ENCODE peak calls at places on chromosomes 1 and 21, in eight cellular contexts. J is kidney, O is thoracic aorta, P is sigmoid colon, I is right lobe of liver, C is coronary artery, V is tibial artery, D is right cardiac atrium. B is an unnamed sample.

GRCh38 chr1:240539700-240540414 is 72.1 kb downstream of the GREM2 start:
- DNase-seq in J (no peak), O (no peak), P (no peak), I (no peak), C (no peak), V (no peak), D (no peak), B (no peak)

GRCh38 chr1:20829946-20830345 is 42.8 kb upstream of the HP1BP3 start:
- DNase-seq in J (no peak), O (no peak), P (no peak), I (no peak), C (no peak), V (no peak), D (no peak), B (no peak)

GRCh38 chr1:56967900-56968832 is 2.4 kb upstream of the C8B start:
- DNase-seq in J (no peak), O (no peak), P (no peak), I (peak; percentile 78), C (no peak), V (no peak), D (peak; percentile 16), B (no peak)

GRCh38 chr1:157209514-157209913 is 71.3 kb upstream of the ETV3 start:
- DNase-seq in J (no peak), O (no peak), P (no peak), I (no peak), C (no peak), V (no peak), D (no peak), B (no peak)

GRCh38 chr1:207781312-207781711 is 29.5 kb downstream of the CD46 start:
- DNase-seq in J (no peak), O (no peak), P (no peak), I (no peak), C (no peak), V (no peak), D (no peak), B (no peak)

GRCh38 chr1:174742805-174743653 is 256.7 kb upstream of the CACYBP start:
- DNase-seq in J (no peak), O (no peak), P (no peak), I (no peak), C (no peak), V (no peak), D (no peak), B (no peak)

GRCh38 chr1:34460193-34460592 is 283.5 kb downstream of the C1orf94 start:
- DNase-seq in J (no peak), O (no peak), P (no peak), I (peak; percentile 29), C (peak; percentile 47), V (no peak), D (peak; percentile 16), B (peak; percentile 44)

GRCh38 chr1:189787201-189787600 is 690.5 kb downstream of the BRINP3 start:
- DNase-seq in J (no peak), O (no peak), P (no peak), I (no peak), C (no peak), V (no peak), D (no peak), B (no peak)

GRCh38 chr21:42317826-42318746 is 2.9 kb upstream of the TFF3 start:
- DNase-seq in J (peak; percentile 53), O (no peak), P (peak; percentile 45), I (no peak), C (peak; percentile 71), V (no peak), D (no peak), B (no peak)

GRCh38 chr1:34865981-34866761 is 6.6 kb upstream of the SMIM12 start:
- DNase-seq in J (peak; percentile 93), O (peak; percentile 54), P (peak; percentile 91), I (peak; percentile 84), C (peak; percentile 88), V (peak; percentile 77), D (peak; percentile 87), B (peak; percentile 91)

GRCh38 chr1:116504308-116505156 is 66.3 kb downstream of the CD58 start:
- DNase-seq in J (peak; percentile 84), O (peak; percentile 50), P (peak; percentile 82), I (peak; percentile 69), C (no peak), V (peak; percentile 78), D (peak; percentile 74), B (peak; percentile 79)

DNA sequence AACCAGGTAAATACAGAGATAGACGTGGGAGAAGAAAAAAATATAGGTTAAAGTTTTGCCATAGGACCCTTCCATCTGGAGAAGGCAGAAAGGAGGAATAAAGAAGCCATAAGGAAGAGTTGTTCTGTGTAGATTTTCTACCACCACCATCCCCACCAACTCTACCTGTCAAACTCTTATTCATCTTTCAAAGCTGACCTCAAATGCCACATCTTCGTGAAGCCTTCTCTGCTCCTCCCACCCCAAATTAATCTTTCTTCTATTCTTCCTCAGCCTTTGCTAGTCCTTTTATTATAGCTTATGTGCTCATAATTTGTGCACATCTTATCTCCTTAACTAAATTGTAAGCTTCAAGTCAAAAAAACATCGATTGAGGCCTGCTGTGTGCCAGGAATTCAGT is 1.3 kb upstream of the NECTIN4 start:
- DNase-seq in J (no peak), O (no peak), P (no peak), I (no peak), C (no peak), V (no peak), D (no peak), B (no peak)
- H3K27ac ChIP-seq in J (no peak overlapping the region), O (no peak overlapping the region), P (no peak overlapping the region), I (no peak overlapping the region), C (no peak overlapping the region), V (no peak overlapping the region), D (no peak overlapping the region), B (no peak overlapping the region)

GRCh38 chr1:164932580-164932979 is 373.6 kb downstream of the PBX1 start:
- DNase-seq in J (no peak), O (no peak), P (no peak), I (no peak), C (no peak), V (no peak), D (no peak), B (no peak)
- H3K27ac ChIP-seq in J (no peak overlapping the region), O (no peak overlapping the region), P (no peak overlapping the region), I (no peak overlapping the region), C (no peak overlapping the region), V (no peak overlapping the region), D (no peak overlapping the region), B (no peak overlapping the region)

DNA sequence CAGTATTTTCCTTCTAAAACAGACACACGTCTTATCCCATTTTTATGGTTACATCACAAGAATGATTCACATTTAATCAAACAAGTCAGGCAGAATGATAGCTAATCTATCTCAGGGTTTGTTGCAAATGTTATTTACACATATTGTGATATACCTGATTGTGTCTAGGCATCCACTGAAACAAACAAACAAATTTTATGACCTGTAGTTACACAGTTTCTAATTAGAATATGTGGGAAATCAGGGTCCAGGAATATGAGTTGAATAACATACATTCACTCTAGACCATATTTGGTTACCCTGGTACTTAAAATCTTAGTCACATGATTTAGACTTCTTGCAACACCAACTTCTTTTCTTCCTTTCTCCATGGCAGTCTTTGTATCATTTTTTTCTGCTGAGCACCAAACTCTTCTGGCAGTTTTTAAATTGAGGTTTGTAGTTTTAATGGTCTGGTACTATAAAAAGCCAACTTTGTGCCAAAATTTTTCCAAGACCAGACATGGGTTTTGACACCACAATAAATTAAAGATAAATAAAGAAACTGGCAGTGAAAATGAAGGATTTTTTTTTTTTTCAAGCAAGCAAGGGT is 108.2 kb downstream of the NFIA start:
- DNase-seq in J (no peak), O (no peak), P (no peak), I (no peak), C (no peak), V (no peak), D (no peak), B (no peak)
- H3K27ac ChIP-seq in J (no peak overlapping the region), O (peak overlapping the region; percentile 88), P (peak overlapping the region; percentile 47), I (no peak overlapping the region), C (no peak overlapping the region), V (peak overlapping the region; percentile 72), D (no peak overlapping the region), B (no peak overlapping the region)

GRCh38 chr21:31141389-31142021 is 103.2 kb upstream of the KRTAP19-8 start:
- DNase-seq in J (no peak), O (no peak), P (no peak), I (no peak), C (no peak), V (no peak), D (no peak), B (no peak)

GRCh38 chr21:31140025-31140424 is 101.7 kb upstream of the KRTAP19-8 start:
- DNase-seq in J (no peak), O (no peak), P (no peak), I (no peak), C (no peak), V (no peak), D (no peak), B (no peak)

GRCh38 chr21:31143021-31143420 is 104.7 kb upstream of the KRTAP19-8 start:
- DNase-seq in J (no peak), O (no peak), P (no peak), I (no peak), C (no peak), V (no peak), D (no peak), B (no peak)

GRCh38 chr21:31142600-31142999 is 104.3 kb upstream of the KRTAP19-8 start:
- DNase-seq in J (no peak), O (no peak), P (no peak), I (no peak), C (no peak), V (no peak), D (no peak), B (no peak)

DNA sequence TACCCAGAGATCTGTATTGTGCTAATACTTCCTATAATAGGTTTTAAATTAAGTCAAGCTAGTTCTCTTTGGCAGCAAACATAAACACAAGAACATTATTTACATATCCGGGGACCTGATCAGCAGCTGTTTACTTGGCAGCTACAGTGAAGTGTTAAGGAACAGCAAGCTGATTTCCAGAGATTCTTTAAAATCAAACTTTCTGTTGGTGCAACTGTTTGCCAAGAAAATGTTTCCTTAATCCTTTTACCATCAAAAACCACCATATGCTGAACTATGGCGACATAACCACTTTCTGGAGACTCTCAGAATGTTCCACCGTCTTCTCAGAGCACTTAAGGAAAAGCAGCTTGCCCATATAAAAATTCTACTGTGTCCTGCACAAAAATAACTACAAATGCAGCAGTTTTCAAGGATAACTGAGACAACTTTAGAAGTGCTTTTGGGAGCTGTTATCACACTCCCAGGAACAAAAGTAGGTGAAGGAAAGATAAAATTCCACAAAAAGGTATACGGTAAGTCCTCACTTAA is 107.1 kb upstream of the KRTAP19-8 start:
- DNase-seq in J (no peak), O (no peak), P (no peak), I (no peak), C (no peak), V (no peak), D (no peak), B (no peak)
- H3K27ac ChIP-seq in J (no peak overlapping the region), O (no peak overlapping the region), P (no peak overlapping the region), I (no peak overlapping the region), C (no peak overlapping the region), V (no peak overlapping the region), D (no peak overlapping the region), B (no peak overlapping the region)

B was measured in lung.